ENCODE peak calls at places on chromosomes 4 and X, in eight cellular contexts. One of them, this sample, is unnamed.

GRCh38 chrX:149830192-149830873 is 48.6 kb downstream of the MAGEA9 start:
- DNase-seq in HCT116: no peak
- DNase-seq in A549: no peak
- DNase-seq in GM23338: peak; percentile 72
- DNase-seq in HepG2: no peak
- DNase-seq in Panc1: no peak
- DNase-seq in K562: no peak
- DNase-seq in GM12878: peak; percentile 17
- DNase-seq in this sample: no peak

GRCh38 chrX:12770440-12770839 is 20.8 kb upstream of the PRPS2 start:
- DNase-seq in HCT116: no peak
- DNase-seq in A549: peak; percentile 32
- DNase-seq in GM23338: peak; percentile 34
- DNase-seq in HepG2: no peak
- DNase-seq in Panc1: no peak
- DNase-seq in K562: peak; percentile 20
- DNase-seq in GM12878: no peak
- DNase-seq in this sample: no peak

GRCh38 chrX:56728752-56729151 is 291 bp upstream of the NBDY start:
- DNase-seq in HCT116: no peak
- DNase-seq in A549: peak; percentile 55
- DNase-seq in GM23338: peak; percentile 7
- DNase-seq in HepG2: no peak
- DNase-seq in Panc1: no peak
- DNase-seq in K562: peak; percentile 2
- DNase-seq in GM12878: no peak
- DNase-seq in this sample: no peak

GRCh38 chr4:153067376-153067775 is 131.3 kb downstream of the FHDC1 start:
- DNase-seq in HCT116: no peak
- DNase-seq in A549: peak; percentile 59
- DNase-seq in GM23338: peak; percentile 30
- DNase-seq in HepG2: peak; percentile 85
- DNase-seq in Panc1: no peak
- DNase-seq in K562: peak; percentile 27
- DNase-seq in GM12878: no peak
- DNase-seq in this sample: no peak

GRCh38 chrX:4787971-4788370 is 1074.5 kb upstream of the PRKX start:
- DNase-seq in HCT116: no peak
- DNase-seq in A549: peak; percentile 23
- DNase-seq in GM23338: no peak
- DNase-seq in HepG2: no peak
- DNase-seq in Panc1: no peak
- DNase-seq in K562: no peak
- DNase-seq in GM12878: no peak
- DNase-seq in this sample: no peak

GRCh38 chr4:177348348-177348747 is 38.7 kb downstream of the NEIL3 start:
- DNase-seq in HCT116: no peak
- DNase-seq in A549: no peak
- DNase-seq in GM23338: no peak
- DNase-seq in HepG2: no peak
- DNase-seq in Panc1: no peak
- DNase-seq in K562: no peak
- DNase-seq in GM12878: no peak
- DNase-seq in this sample: no peak

GRCh38 chr4:139767168-139767567 is 101.5 kb downstream of the MGST2 start:
- DNase-seq in HCT116: no peak
- DNase-seq in A549: no peak
- DNase-seq in GM23338: no peak
- DNase-seq in HepG2: no peak
- DNase-seq in Panc1: no peak
- DNase-seq in K562: no peak
- DNase-seq in GM12878: no peak
- DNase-seq in this sample: no peak

GRCh38 chrX:106168107-106168506 is at the start of gene PWWP3B:
- DNase-seq in HCT116: peak; percentile 38
- DNase-seq in A549: peak; percentile 6
- DNase-seq in GM23338: peak; percentile 74
- DNase-seq in HepG2: no peak
- DNase-seq in Panc1: no peak
- DNase-seq in K562: no peak
- DNase-seq in GM12878: no peak
- DNase-seq in this sample: no peak

GRCh38 chr4:168711197-168712120 is 214.6 kb downstream of the PALLD start:
- DNase-seq in HCT116: no peak
- DNase-seq in A549: no peak
- DNase-seq in GM23338: no peak
- DNase-seq in HepG2: no peak
- DNase-seq in Panc1: no peak
- DNase-seq in K562: no peak
- DNase-seq in GM12878: no peak
- DNase-seq in this sample: no peak

GRCh38 chrX:41082783-41083182 is 2.5 kb upstream of the USP9X start:
- DNase-seq in HCT116: no peak
- DNase-seq in A549: no peak
- DNase-seq in GM23338: no peak
- DNase-seq in HepG2: no peak
- DNase-seq in Panc1: no peak
- DNase-seq in K562: no peak
- DNase-seq in GM12878: no peak
- DNase-seq in this sample: no peak

GRCh38 chrX:47191331-47191730 is 2.3 kb upstream of the UBA1 start:
- DNase-seq in HCT116: peak; percentile 13
- DNase-seq in A549: no peak
- DNase-seq in GM23338: peak; percentile 32
- DNase-seq in HepG2: no peak
- DNase-seq in Panc1: no peak
- DNase-seq in K562: no peak
- DNase-seq in GM12878: no peak
- DNase-seq in this sample: peak; percentile 6

GRCh38 chrX:150012647-150013046 is 74.4 kb upstream of the EOLA2 start:
- DNase-seq in HCT116: no peak
- DNase-seq in A549: no peak
- DNase-seq in GM23338: no peak
- DNase-seq in HepG2: no peak
- DNase-seq in Panc1: no peak
- DNase-seq in K562: no peak
- DNase-seq in GM12878: no peak
- DNase-seq in this sample: no peak

GRCh38 chrX:154354013-154354412 is 20.4 kb downstream of the FLNA start:
- DNase-seq in HCT116: no peak
- DNase-seq in A549: peak; percentile 12
- DNase-seq in GM23338: no peak
- DNase-seq in HepG2: no peak
- DNase-seq in Panc1: no peak
- DNase-seq in K562: no peak
- DNase-seq in GM12878: no peak
- DNase-seq in this sample: peak; percentile 21

GRCh38 chr4:150308824-150309472 is 230.7 kb downstream of the DCLK2 start:
- DNase-seq in HCT116: no peak
- DNase-seq in A549: peak; percentile 3
- DNase-seq in GM23338: no peak
- DNase-seq in HepG2: no peak
- DNase-seq in Panc1: no peak
- DNase-seq in K562: no peak
- DNase-seq in GM12878: no peak
- DNase-seq in this sample: no peak

GRCh38 chr4:181541396-181541795 is 701.8 kb upstream of the TENM3 start:
- DNase-seq in HCT116: no peak
- DNase-seq in A549: no peak
- DNase-seq in GM23338: no peak
- DNase-seq in HepG2: no peak
- DNase-seq in Panc1: no peak
- DNase-seq in K562: no peak
- DNase-seq in GM12878: no peak
- DNase-seq in this sample: no peak

GRCh38 chr4:153538408-153539057 is 72.4 kb downstream of the TMEM131L start:
- DNase-seq in HCT116: no peak
- DNase-seq in A549: no peak
- DNase-seq in GM23338: no peak
- DNase-seq in HepG2: no peak
- DNase-seq in Panc1: no peak
- DNase-seq in K562: no peak
- DNase-seq in GM12878: no peak
- DNase-seq in this sample: no peak

GRCh38 chr4:155535802-155536454 is 130.7 kb upstream of the GUCY1A1 start:
- DNase-seq in HCT116: no peak
- DNase-seq in A549: no peak
- DNase-seq in GM23338: no peak
- DNase-seq in HepG2: no peak
- DNase-seq in Panc1: no peak
- DNase-seq in K562: no peak
- DNase-seq in GM12878: no peak
- DNase-seq in this sample: no peak

GRCh38 chr4:183636923-183637322 is 22.1 kb downstream of the RWDD4 start:
- DNase-seq in HCT116: no peak
- DNase-seq in A549: peak; percentile 24
- DNase-seq in GM23338: peak; percentile 29
- DNase-seq in HepG2: no peak
- DNase-seq in Panc1: no peak
- DNase-seq in K562: no peak
- DNase-seq in GM12878: no peak
- DNase-seq in this sample: no peak

GRCh38 chr4:124055896-124056295 is 656.6 kb downstream of the ANKRD50 start:
- DNase-seq in HCT116: no peak
- DNase-seq in A549: no peak
- DNase-seq in GM23338: no peak
- DNase-seq in HepG2: no peak
- DNase-seq in Panc1: no peak
- DNase-seq in K562: no peak
- DNase-seq in GM12878: no peak
- DNase-seq in this sample: no peak

GRCh38 chr4:98745372-98745771 is 87.0 kb upstream of the TSPAN5 start:
- DNase-seq in HCT116: no peak
- DNase-seq in A549: peak; percentile 30
- DNase-seq in GM23338: peak; percentile 56
- DNase-seq in HepG2: peak; percentile 23
- DNase-seq in Panc1: no peak
- DNase-seq in K562: no peak
- DNase-seq in GM12878: no peak
- DNase-seq in this sample: no peak

GRCh38 chr4:25421819-25422511 is 44.9 kb downstream of the ANAPC4 start:
- DNase-seq in HCT116: no peak
- DNase-seq in A549: no peak
- DNase-seq in GM23338: no peak
- DNase-seq in HepG2: no peak
- DNase-seq in Panc1: no peak
- DNase-seq in K562: no peak
- DNase-seq in GM12878: no peak
- DNase-seq in this sample: no peak

GRCh38 chr4:122797405-122798094 is 29.1 kb upstream of the FGF2 start:
- DNase-seq in HCT116: no peak
- DNase-seq in A549: no peak
- DNase-seq in GM23338: no peak
- DNase-seq in HepG2: no peak
- DNase-seq in Panc1: no peak
- DNase-seq in K562: no peak
- DNase-seq in GM12878: no peak
- DNase-seq in this sample: no peak

GRCh38 chr4:122798917-122799316 is 27.7 kb upstream of the FGF2 start:
- DNase-seq in HCT116: no peak
- DNase-seq in A549: no peak
- DNase-seq in GM23338: no peak
- DNase-seq in HepG2: no peak
- DNase-seq in Panc1: no peak
- DNase-seq in K562: no peak
- DNase-seq in GM12878: no peak
- DNase-seq in this sample: no peak

GRCh38 chr4:122793811-122794210 is 32.8 kb upstream of the FGF2 start:
- DNase-seq in HCT116: no peak
- DNase-seq in A549: no peak
- DNase-seq in GM23338: no peak
- DNase-seq in HepG2: no peak
- DNase-seq in Panc1: no peak
- DNase-seq in K562: no peak
- DNase-seq in GM12878: no peak
- DNase-seq in this sample: no peak

GRCh38 chr4:122796801-122797404 is 29.7 kb upstream of the FGF2 start:
- DNase-seq in HCT116: no peak
- DNase-seq in A549: no peak
- DNase-seq in GM23338: peak; percentile 95
- DNase-seq in HepG2: no peak
- DNase-seq in Panc1: no peak
- DNase-seq in K562: no peak
- DNase-seq in GM12878: no peak
- DNase-seq in this sample: no peak

GRCh38 chr4:122798101-122798500 is 28.5 kb upstream of the FGF2 start:
- DNase-seq in HCT116: no peak
- DNase-seq in A549: peak; percentile 73
- DNase-seq in GM23338: peak; percentile 69
- DNase-seq in HepG2: peak; percentile 13
- DNase-seq in Panc1: no peak
- DNase-seq in K562: peak; percentile 46
- DNase-seq in GM12878: no peak
- DNase-seq in this sample: no peak
- H3K27ac ChIP-seq in HCT116: peak overlapping the region; percentile 54
- H3K27ac ChIP-seq in A549: peak overlapping the region; percentile 81
- H3K27ac ChIP-seq in GM23338: peak overlapping the region; percentile 95
- H3K27ac ChIP-seq in HepG2: no peak overlapping the region
- H3K27ac ChIP-seq in Panc1: peak overlapping the region; percentile 72
- H3K27ac ChIP-seq in K562: peak overlapping the region; percentile 3
- H3K27ac ChIP-seq in GM12878: no peak overlapping the region
- H3K27ac ChIP-seq in this sample: no peak overlapping the region

GRCh38 chrX:125826080-125826479 is 340.0 kb downstream of the DCAF12L2 start:
- DNase-seq in HCT116: no peak
- DNase-seq in A549: no peak
- DNase-seq in GM23338: peak; percentile 21
- DNase-seq in HepG2: no peak
- DNase-seq in Panc1: no peak
- DNase-seq in K562: no peak
- DNase-seq in GM12878: no peak
- DNase-seq in this sample: no peak
- TF ChIP-seq REST in HCT116: no peak
- TF ChIP-seq REST in A549: no peak
- TF ChIP-seq REST in GM23338: no peak
- TF ChIP-seq REST in HepG2: no peak
- TF ChIP-seq REST in Panc1: no peak
- TF ChIP-seq REST in K562: no peak
- TF ChIP-seq REST in GM12878: no peak
- TF ChIP-seq REST in this sample: no peak

GRCh38 chr4:2930821-2931764 is 32.1 kb downstream of the NOP14 start:
- DNase-seq in HCT116: no peak
- DNase-seq in A549: no peak
- DNase-seq in GM23338: no peak
- DNase-seq in HepG2: no peak
- DNase-seq in Panc1: no peak
- DNase-seq in K562: no peak
- DNase-seq in GM12878: no peak
- DNase-seq in this sample: peak; percentile 65
- TF ChIP-seq CTCF in HCT116: peak; percentile 41
- TF ChIP-seq CTCF in A549: no peak
- TF ChIP-seq CTCF in GM23338: no peak
- TF ChIP-seq CTCF in HepG2: peak; percentile 6
- TF ChIP-seq CTCF in Panc1: no peak
- TF ChIP-seq CTCF in K562: no peak
- TF ChIP-seq CTCF in GM12878: no peak
- TF ChIP-seq CTCF in this sample: no peak

DNA sequence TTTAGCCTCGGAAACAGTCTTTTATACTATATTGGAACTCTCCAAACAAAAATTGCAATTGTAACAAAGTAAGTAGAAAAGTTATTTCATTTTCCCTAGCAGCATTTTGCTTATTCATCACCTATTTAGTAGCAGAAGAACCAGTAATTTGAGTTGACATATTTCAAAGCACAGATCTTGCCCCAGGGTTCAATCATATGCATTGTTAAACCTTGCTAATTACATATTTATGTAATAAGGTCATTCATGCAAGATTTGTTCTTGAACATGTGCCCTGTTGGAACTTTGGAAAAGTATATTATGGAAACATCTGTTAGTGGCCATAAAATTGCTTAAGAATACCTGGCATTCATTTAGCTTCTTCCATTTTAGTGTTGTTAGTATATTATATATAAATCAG is 191.7 kb downstream of the TLL1 start:
- DNase-seq in HCT116: no peak
- DNase-seq in A549: no peak
- DNase-seq in GM23338: no peak
- DNase-seq in HepG2: no peak
- DNase-seq in Panc1: no peak
- DNase-seq in K562: no peak
- DNase-seq in GM12878: no peak
- DNase-seq in this sample: no peak
- H3K27ac ChIP-seq in HCT116: no peak overlapping the region
- H3K27ac ChIP-seq in A549: no peak overlapping the region
- H3K27ac ChIP-seq in GM23338: no peak overlapping the region
- H3K27ac ChIP-seq in HepG2: no peak overlapping the region
- H3K27ac ChIP-seq in Panc1: no peak overlapping the region
- H3K27ac ChIP-seq in K562: no peak overlapping the region
- H3K27ac ChIP-seq in GM12878: no peak overlapping the region
- H3K27ac ChIP-seq in this sample: no peak overlapping the region